ENCODE peak calls at places on chromosome 12, in four cellular contexts. P, O, M and R are unnamed samples.

GRCh38 chr12:53939141-53940108 is 794 bp downstream of the HOXC13 start:
- DNase-seq in P (peak; percentile 24), O (peak; percentile 74), M (no peak), R (peak; percentile 30)

GRCh38 chr12:1533602-1534304 is 60.6 kb downstream of the FBXL14 start:
- DNase-seq in P (no peak), O (no peak), M (peak; percentile 26), R (no peak)

GRCh38 chr12:95700316-95700785 is 90.2 kb downstream of the NTN4 start:
- DNase-seq in P (no peak), O (no peak), M (no peak), R (no peak)

GRCh38 chr12:94805749-94806148 is 155.4 kb upstream of the TMCC3 start:
- DNase-seq in P (no peak), O (no peak), M (no peak), R (no peak)

GRCh38 chr12:58765653-58766554 is 154.4 kb downstream of the LRIG3 start:
- DNase-seq in P (peak; percentile 96), O (no peak), M (no peak), R (peak; percentile 76)

GRCh38 chr12:11563785-11564739 is 85.4 kb upstream of the ETV6 start:
- DNase-seq in P (no peak), O (no peak), M (no peak), R (no peak)

GRCh38 chr12:110090266-110091135 is 33.7 kb upstream of the IFT81 start:
- DNase-seq in P (no peak), O (no peak), M (no peak), R (no peak)

GRCh38 chr12:56078931-56079728 is 835 bp upstream of the ERBB3 start:
- DNase-seq in P (peak; percentile 81), O (peak; percentile 98), M (peak; percentile 73), R (peak; percentile 95)

GRCh38 chr12:82966160-82966559 is 279.5 kb downstream of the TMTC2 start:
- DNase-seq in P (no peak), O (no peak), M (no peak), R (no peak)

GRCh38 chr12:3743803-3744202 is 9.1 kb downstream of the CRACR2A start:
- DNase-seq in P (no peak), O (no peak), M (no peak), R (no peak)

DNA sequence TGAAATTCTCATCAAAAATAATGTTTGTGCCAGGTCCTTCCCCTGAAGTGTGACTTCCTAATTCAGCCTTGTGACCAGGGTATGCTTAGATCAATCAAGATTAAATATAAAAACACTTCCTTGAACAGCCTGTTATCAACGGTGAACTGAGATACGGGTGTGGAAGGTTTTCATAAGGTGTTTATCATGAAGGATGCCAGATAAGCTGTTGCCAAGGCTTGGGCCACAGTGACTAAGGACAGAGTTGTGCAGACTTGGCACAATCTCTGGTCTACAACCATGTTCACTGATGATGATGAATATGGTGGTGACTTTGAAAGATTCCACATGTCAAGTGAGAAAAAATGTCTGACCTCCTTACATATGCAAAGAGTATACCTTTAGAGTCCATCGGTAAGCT is 51.3 kb upstream of the LIN7A start:
- DNase-seq in P (no peak), O (no peak), M (no peak), R (no peak)
- TF ChIP-seq RNF2 in P (no peak), O (no peak), M (no peak), R (no peak)

GRCh38 chr12:89347325-89347829 is 4.9 kb downstream of the DUSP6 start:
- DNase-seq in P (no peak), O (no peak), M (no peak), R (no peak)

GRCh38 chr12:89345376-89345775 is 6.9 kb downstream of the DUSP6 start:
- DNase-seq in P (no peak), O (no peak), M (no peak), R (no peak)

GRCh38 chr12:89346741-89347324 is 5.5 kb downstream of the DUSP6 start:
- DNase-seq in P (peak; percentile 42), O (no peak), M (no peak), R (no peak)

GRCh38 chr12:89344862-89345202 is 7.5 kb downstream of the DUSP6 start:
- DNase-seq in P (peak; percentile 43), O (no peak), M (no peak), R (no peak)

GRCh38 chr12:89345830-89346740 is 6.2 kb downstream of the DUSP6 start:
- DNase-seq in P (no peak), O (peak; percentile 75), M (peak; percentile 76), R (no peak)
- TF ChIP-seq EP300 in P (no peak), O (no peak), M (peak; percentile 44), R (no peak)

GRCh38 chr12:24482044-24482443 is 466.9 kb downstream of the BCAT1 start:
- DNase-seq in P (no peak), O (no peak), M (no peak), R (no peak)
- TF ChIP-seq RNF2 in P (no peak), O (no peak), M (no peak), R (no peak)

GRCh38 chr12:6662906-6663742 is at the start of gene ING4:
- DNase-seq in P (peak; percentile 99), O (peak; percentile 88), M (peak; percentile 98), R (peak; percentile 100)
- TF ChIP-seq EP300 in P (no peak), O (no peak), M (peak; percentile 45), R (no peak)

GRCh38 chr12:112862570-112863137 is 44.1 kb upstream of the OAS1 start:
- DNase-seq in P (no peak), O (no peak), M (no peak), R (no peak)

GRCh38 chr12:112869091-112869490 is 37.7 kb upstream of the OAS1 start:
- DNase-seq in P (no peak), O (no peak), M (no peak), R (no peak)

GRCh38 chr12:112870267-112870980 is 36.3 kb upstream of the OAS1 start:
- DNase-seq in P (no peak), O (no peak), M (no peak), R (no peak)

GRCh38 chr12:112869778-112870177 is 37.0 kb upstream of the OAS1 start:
- DNase-seq in P (no peak), O (no peak), M (no peak), R (no peak)

DNA sequence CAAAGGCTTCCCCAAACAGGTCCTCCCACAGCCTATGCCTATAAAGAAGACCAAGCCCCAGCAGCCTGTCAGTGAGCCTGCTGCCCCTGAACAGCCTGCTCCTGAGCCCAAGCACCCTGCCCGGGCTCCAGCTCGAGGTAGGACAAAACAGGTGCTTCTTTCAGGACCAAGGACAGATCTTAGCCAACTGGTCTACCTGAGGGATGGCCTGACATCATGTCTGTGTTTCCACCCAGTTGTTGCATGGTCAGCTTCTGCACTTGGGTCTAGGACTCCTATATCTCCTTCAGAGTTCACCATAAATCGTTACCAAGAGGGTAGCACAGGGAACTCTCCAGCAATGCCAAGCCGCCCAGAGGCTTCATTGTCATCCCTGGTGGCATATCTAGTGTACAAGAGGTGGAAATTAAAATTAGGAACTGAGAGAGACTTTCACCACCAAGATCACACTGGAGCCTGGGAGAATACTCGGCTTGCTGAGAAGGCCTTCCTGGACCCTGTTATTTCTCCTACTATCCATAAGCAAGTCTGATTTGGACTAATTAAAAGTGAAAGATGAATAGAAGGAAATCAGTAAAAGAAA is 38.2 kb upstream of the OAS1 start:
- DNase-seq in P (peak; percentile 21), O (peak; percentile 54), M (peak; percentile 4), R (no peak)
- TF ChIP-seq RNF2 in P (no peak), O (no peak), M (no peak), R (no peak)

GRCh38 chr12:122366685-122367475 is 55.6 kb downstream of the CLIP1 start:
- DNase-seq in P (peak; percentile 84), O (no peak), M (peak; percentile 61), R (peak; percentile 86)
- TF ChIP-seq EP300 in P (no peak), O (no peak), M (peak; percentile 70), R (peak; percentile 49)

DNA sequence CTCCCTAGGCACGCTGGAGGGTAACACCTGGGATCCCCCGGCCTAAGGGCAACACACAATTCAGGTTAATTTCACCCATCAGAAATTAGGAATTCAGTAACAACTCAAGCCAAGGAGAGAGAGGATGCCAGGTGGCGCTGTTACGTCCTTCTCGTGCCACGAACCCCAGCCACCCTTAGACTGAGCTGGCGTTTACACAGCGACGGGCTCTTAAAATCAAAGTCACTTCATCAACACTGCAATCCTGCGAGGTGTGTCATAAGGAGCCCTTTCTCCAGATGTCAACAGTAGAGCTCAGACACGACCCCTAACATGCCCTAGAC is 110.6 kb upstream of the TMEM132D start:
- DNase-seq in P (no peak), O (peak; percentile 68), M (no peak), R (peak; percentile 17)
- TF ChIP-seq RNF2 in P (no peak), O (no peak), M (no peak), R (no peak)

GRCh38 chr12:80580254-80580653 is 127.2 kb upstream of the MYF6 start:
- DNase-seq in P (no peak), O (no peak), M (no peak), R (no peak)
- TF ChIP-seq EP300 in P (no peak), O (no peak), M (no peak), R (no peak)